ENCODE peak calls at places on chromosomes 16 and 17, in five cellular contexts. V is lung; Y is effector memory CD4-positive, alpha-beta T cell; R is H1; I is MM.1S. W is an unnamed sample. For H3K27me3 and H3K4me1, the result is how much of the 10 kb centered on the place peaks cover.

GRCh38 chr16:80946481-80946880 is 60.2 kb downstream of the CMC2 start:
- DNase-seq in V (no peak), Y (no peak), R (no peak), I (no peak), W (no peak)

GRCh38 chr17:76239538-76240274 is 587 bp downstream of the RNF157 start:
- DNase-seq in V (no peak), Y (no peak), R (no peak), I (no peak), W (no peak)

GRCh38 chr16:3363793-3364192 is 8.1 kb downstream of the OR2C1 start:
- DNase-seq in V (no peak), Y (no peak), R (no peak), I (peak), W (no peak)

GRCh38 chr16:74825016-74825415 is 50.4 kb upstream of the FA2H start:
- DNase-seq in V (peak), Y (no peak), R (no peak), I (no peak), W (no peak)

GRCh38 chr17:216625-217024 is 35.2 kb upstream of the DOC2B start:
- DNase-seq in V (no peak), Y (no peak), R (no peak), I (no peak), W (no peak)

GRCh38 chr17:76341301-76341700 is 12.4 kb downstream of the PRPSAP1 start:
- DNase-seq in V (no peak), Y (no peak), R (no peak), I (no peak), W (no peak)

GRCh38 chr16:66295761-66296546 is 70.5 kb upstream of the CDH5 start:
- DNase-seq in V (no peak), Y (no peak), R (no peak), I (no peak), W (no peak)

GRCh38 chr17:49915260-49915659 is 53.7 kb upstream of the DLX4 start:
- DNase-seq in V (no peak), Y (no peak), R (no peak), I (no peak), W (no peak)

GRCh38 chr16:87918866-87919680 is 17.3 kb downstream of the CA5A start:
- DNase-seq in V (no peak), Y (no peak), R (no peak), I (no peak), W (no peak)

GRCh38 chr17:79280010-79280409 is 205.4 kb downstream of the ENGASE start:
- DNase-seq in V (no peak), Y (no peak), R (no peak), I (no peak), W (no peak)

GRCh38 chr17:79280822-79281572 is 206.4 kb downstream of the ENGASE start:
- DNase-seq in V (no peak), Y (no peak), R (no peak), I (no peak), W (no peak)

GRCh38 chr17:79279320-79279719 is 204.7 kb downstream of the ENGASE start:
- DNase-seq in V (no peak), Y (no peak), R (no peak), I (no peak), W (no peak)

GRCh38 chr17:79281803-79282202 is 207.2 kb downstream of the ENGASE start:
- DNase-seq in V (no peak), Y (no peak), R (no peak), I (no peak), W (no peak)

GRCh38 chr17:79282294-79282693 is 207.7 kb downstream of the ENGASE start:
- DNase-seq in V (no peak), Y (no peak), R (no peak), I (no peak), W (no peak)
- H3K27me3 ChIP-seq in V (under half), Y (under half), R (under half), I (half or more), W (under half)

GRCh38 chr17:6427284-6427781 is 7.6 kb downstream of the AIPL1 start:
- DNase-seq in V (no peak), Y (peak), R (no peak), I (peak), W (no peak)
- H3K4me1 ChIP-seq in V (under half), Y (under half), R (under half), I (under half), W (under half)

GRCh38 chr17:45748911-45749310 is 35.2 kb upstream of the CRHR1 start:
- DNase-seq in V (no peak), Y (no peak), R (no peak), I (no peak), W (no peak)
- H3K27me3 ChIP-seq in V (under half), Y (under half), R (half or more), I (half or more), W (under half)

GRCh38 chr16:28930203-28930602 is 1.6 kb upstream of the CD19 start:
- DNase-seq in V (no peak), Y (no peak), R (no peak), I (no peak), W (no peak)

GRCh38 chr16:28930652-28931051 is 1.1 kb upstream of the CD19 start:
- DNase-seq in V (no peak), Y (no peak), R (no peak), I (no peak), W (no peak)

GRCh38 chr16:28924762-28925385 is at the start of gene RABEP2:
- DNase-seq in V (peak), Y (peak), R (peak), I (peak), W (peak)

GRCh38 chr16:28925386-28926228 is 569 bp upstream of the RABEP2 start:
- DNase-seq in V (peak), Y (peak), R (peak), I (peak), W (peak)

DNA sequence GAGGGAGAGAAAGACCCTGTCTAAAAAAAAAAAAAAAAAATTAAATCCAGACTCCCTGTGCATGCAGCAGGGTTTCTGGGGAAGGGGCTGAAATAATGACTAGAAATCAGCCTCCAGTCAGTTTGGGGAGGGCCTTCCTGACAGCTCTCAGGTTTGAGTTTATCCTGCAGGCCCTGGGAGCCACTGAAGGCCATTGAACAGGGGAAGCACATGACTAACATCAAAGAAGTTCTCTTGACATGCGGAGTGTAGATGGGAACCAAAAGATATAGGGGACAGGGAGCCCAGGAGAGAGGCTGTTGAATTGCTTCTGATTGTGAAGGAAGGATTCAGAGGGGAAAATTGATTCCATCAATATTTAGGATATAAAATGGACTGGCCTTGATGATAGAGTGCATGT is 2.8 kb upstream of the RABEP2 start:
- DNase-seq in V (no peak), Y (no peak), R (no peak), I (no peak), W (no peak)
- H3K4me1 ChIP-seq in V (under half), Y (under half), R (under half), I (under half), W (under half)

GRCh38 chr16:8496364-8496763 is 93.9 kb downstream of the TMEM114 start:
- DNase-seq in V (no peak), Y (no peak), R (no peak), I (no peak), W (no peak)
- H3K27me3 ChIP-seq in V (under half), Y (under half), R (under half), I (under half), W (under half)

GRCh38 chr17:17834974-17835373 is 1.8 kb downstream of the SREBF1 start:
- DNase-seq in V (no peak), Y (no peak), R (no peak), I (no peak), W (no peak)
- H3K4me1 ChIP-seq in V (under half), Y (under half), R (under half), I (half or more), W (half or more)

GRCh38 chr17:48597492-48597774 is 3.9 kb upstream of the HOXB5 start:
- DNase-seq in V (no peak), Y (no peak), R (no peak), I (no peak), W (no peak)

GRCh38 chr17:48595107-48595999 is 1.8 kb upstream of the HOXB5 start:
- DNase-seq in V (no peak), Y (no peak), R (no peak), I (no peak), W (no peak)

GRCh38 chr17:48594412-48595106 is 980 bp upstream of the HOXB5 start:
- DNase-seq in V (no peak), Y (no peak), R (no peak), I (no peak), W (no peak)

GRCh38 chr17:48596735-48597491 is 3.3 kb upstream of the HOXB5 start:
- DNase-seq in V (no peak), Y (no peak), R (no peak), I (no peak), W (no peak)

DNA sequence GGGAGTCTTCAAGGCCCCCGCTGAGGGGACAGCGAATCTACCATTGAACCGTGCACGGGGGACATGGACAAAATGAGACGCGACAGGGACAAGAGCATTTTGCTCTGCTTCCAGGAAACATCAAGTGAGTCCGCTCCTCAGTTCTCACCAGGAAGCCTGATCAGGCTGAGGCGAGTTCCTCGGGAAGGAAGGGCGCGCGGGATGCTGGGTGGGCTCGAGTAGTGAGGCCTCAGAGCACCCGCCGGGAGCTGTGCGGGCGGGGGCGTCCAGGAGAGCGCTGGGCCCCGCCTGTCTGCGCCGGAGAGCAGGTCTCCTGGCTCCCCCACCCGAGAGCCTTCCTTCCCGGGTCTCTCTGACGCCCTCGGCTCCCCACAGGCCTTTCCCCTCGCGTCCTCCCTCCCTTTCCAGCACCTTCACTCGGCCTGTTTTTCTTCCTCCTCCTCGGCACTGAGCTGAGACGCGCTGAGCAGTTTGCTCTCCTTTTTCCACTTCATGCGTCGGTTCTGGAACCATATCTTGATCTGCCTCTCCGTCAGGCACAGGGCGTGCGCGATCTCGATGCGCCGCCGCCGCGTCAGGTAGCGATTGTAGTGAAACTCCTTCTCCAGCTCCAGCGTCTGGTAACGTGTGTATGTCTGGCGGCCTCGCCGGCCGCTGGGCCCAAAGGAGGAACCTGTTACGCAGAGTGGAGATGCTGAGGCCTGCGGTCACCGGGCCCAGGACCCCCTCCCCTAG is 2.6 kb upstream of the HOXB5 start:
- DNase-seq in V (no peak), Y (no peak), R (no peak), I (no peak), W (no peak)
- H3K27me3 ChIP-seq in V (under half), Y (half or more), R (half or more), I (half or more), W (under half)

GRCh38 chr17:81390029-81390428 is 5.2 kb upstream of the BAHCC1 start:
- DNase-seq in V (no peak), Y (no peak), R (no peak), I (no peak), W (no peak)
- H3K4me1 ChIP-seq in V (under half), Y (under half), R (under half), I (under half), W (under half)